ENCODE peak calls at places on chromosomes 5 and 9, in five cellular contexts. H, Z, T, Y and W are unnamed samples. For H3K4me1, the result is how much of the 10 kb centered on the place peaks cover.

GRCh38 chr9:105399117-105399516 is 48.7 kb upstream of the FSD1L start:
- DNase-seq in T (no peak), Y (no peak), H (no peak), Z (no peak), W (no peak)

GRCh38 chr5:37005946-37006540 is 129.5 kb downstream of the NIPBL start:
- DNase-seq in T (no peak), H (peak), Z (no peak), Y (peak), W (no peak)

GRCh38 chr9:125142560-125143376 is 560 bp downstream of the SCAI start:
- DNase-seq in Z (no peak), T (peak), H (peak), Y (no peak), W (no peak)

GRCh38 chr5:154333016-154333415 is 112.8 kb upstream of the SAP30L start:
- DNase-seq in Y (no peak), T (no peak), Z (no peak), H (no peak), W (no peak)

GRCh38 chr9:76835571-76836283 is 70.2 kb downstream of the PRUNE2 start:
- DNase-seq in T (no peak), Z (no peak), Y (peak), H (no peak), W (no peak)

GRCh38 chr9:17810728-17811634 is 232.1 kb downstream of the SH3GL2 start:
- DNase-seq in T (peak), Z (no peak), H (peak), Y (peak), W (no peak)

GRCh38 chr9:130022566-130023146 is 20.3 kb downstream of the FNBP1 start:
- DNase-seq in H (no peak), Y (no peak), T (no peak), Z (no peak), W (no peak)

GRCh38 chr5:161549106-161549505 is 2.6 kb upstream of the GABRB2 start:
- DNase-seq in H (no peak), Z (no peak), T (no peak), Y (no peak), W (no peak)

GRCh38 chr5:150613991-150614650 is 26.3 kb upstream of the SYNPO start:
- DNase-seq in Z (no peak), Y (no peak), H (no peak), T (peak), W (no peak)

GRCh38 chr5:130337179-130337888 is 433.1 kb downstream of the CHSY3 start:
- DNase-seq in T (no peak), Z (no peak), H (peak), Y (peak), W (no peak)

GRCh38 chr5:2891781-2892180 is 140.3 kb upstream of the IRX2 start:
- DNase-seq in H (no peak), Y (no peak), T (no peak), Z (no peak), W (no peak)

GRCh38 chr9:137969685-137970084 is 92.1 kb downstream of the CACNA1B start:
- DNase-seq in Y (no peak), Z (no peak), T (no peak), H (no peak), W (no peak)

GRCh38 chr5:98102926-98103325 is 670.5 kb upstream of the RGMB start:
- DNase-seq in Z (no peak), H (no peak), Y (no peak), T (no peak), W (no peak)

GRCh38 chr9:128072144-128073021 is 4.4 kb downstream of the SLC25A25 start:
- DNase-seq in H (peak), Y (peak), Z (peak), T (peak), W (no peak)

GRCh38 chr9:122897969-122898368 is 7.2 kb downstream of the RC3H2 start:
- DNase-seq in Z (no peak), T (no peak), H (no peak), Y (no peak), W (no peak)

GRCh38 chr5:6950872-6951271 is 237.6 kb downstream of the TENT4A start:
- DNase-seq in Z (no peak), Y (no peak), H (no peak), T (no peak), W (no peak)

GRCh38 chr5:103340717-103341397 is 82.3 kb downstream of the MACIR start:
- DNase-seq in Y (no peak), Z (no peak), H (peak), T (no peak), W (no peak)

GRCh38 chr9:33393581-33393980 is 8.8 kb downstream of the AQP7 start:
- DNase-seq in T (no peak), Y (no peak), Z (no peak), H (no peak), W (peak)

GRCh38 chr5:158174918-158175663 is 316.1 kb upstream of the CLINT1 start:
- DNase-seq in Y (peak), Z (no peak), H (peak), T (peak), W (peak)

GRCh38 chr5:10859393-10860195 is 98.6 kb upstream of the DAP start:
- DNase-seq in Z (no peak), T (no peak), Y (no peak), H (no peak), W (no peak)

GRCh38 chr9:126398403-126399058 is 71.9 kb downstream of the MVB12B start:
- DNase-seq in T (peak), H (peak), Y (peak), Z (peak), W (peak)

GRCh38 chr5:67264056-67264455 is 67.5 kb upstream of the CD180 start:
- DNase-seq in T (no peak), Y (no peak), H (no peak), Z (no peak), W (no peak)

GRCh38 chr9:25678846-25679360 is 659 bp upstream of the TUSC1 start:
- DNase-seq in Z (no peak), Y (no peak), H (peak), T (no peak), W (no peak)

GRCh38 chr9:93828331-93829097 is 126.6 kb downstream of the BARX1 start:
- DNase-seq in Y (no peak), T (peak), H (no peak), Z (no peak), W (no peak)

GRCh38 chr5:172364773-172365172 is 81.2 kb upstream of the UBTD2 start:
- DNase-seq in Y (no peak), H (no peak), Z (no peak), T (no peak), W (no peak)

GRCh38 chr5:159785639-159786038 is 130.6 kb upstream of the ADRA1B start:
- DNase-seq in Z (no peak), H (no peak), Y (no peak), T (no peak), W (no peak)

GRCh38 chr9:90706230-90706629 is 63.6 kb upstream of the DIRAS2 start:
- DNase-seq in Z (no peak), Y (no peak), H (no peak), T (no peak), W (no peak)

GRCh38 chr9:120863833-120864232 is 13.2 kb downstream of the PHF19 start:
- DNase-seq in H (no peak), Y (no peak), Z (no peak), T (no peak), W (no peak)

GRCh38 chr5:170963521-170963920 is 101.7 kb downstream of the RANBP17 start:
- DNase-seq in H (no peak), T (no peak), Y (no peak), Z (no peak), W (no peak)

GRCh38 chr5:132385321-132386105 is 16.0 kb downstream of the SLC22A5 start:
- DNase-seq in T (peak), Y (peak), H (peak), Z (peak), W (no peak)

GRCh38 chr5:43425965-43426364 is 13.8 kb upstream of the CCL28 start:
- DNase-seq in Y (peak), T (no peak), H (no peak), Z (no peak), W (no peak)

GRCh38 chr5:180090769-180091546 is 19.4 kb upstream of the RNF130 start:
- DNase-seq in T (peak), Z (no peak), Y (peak), H (peak), W (no peak)

GRCh38 chr9:131627846-131628820 is 82.8 kb downstream of the PRRT1B start:
- DNase-seq in Y (peak), T (peak), Z (peak), H (no peak), W (peak)
- H3K27ac ChIP-seq in Y (no peak), T (peak), Z (peak), H (no peak), W (peak)

GRCh38 chr5:163508753-163509152 is 3.3 kb downstream of the MAT2B start:
- DNase-seq in H (no peak), T (no peak), Y (no peak), Z (no peak), W (no peak)
- H3K4me3 ChIP-seq in H (peak), T (no peak), Y (peak), Z (peak), W (peak)

DNA sequence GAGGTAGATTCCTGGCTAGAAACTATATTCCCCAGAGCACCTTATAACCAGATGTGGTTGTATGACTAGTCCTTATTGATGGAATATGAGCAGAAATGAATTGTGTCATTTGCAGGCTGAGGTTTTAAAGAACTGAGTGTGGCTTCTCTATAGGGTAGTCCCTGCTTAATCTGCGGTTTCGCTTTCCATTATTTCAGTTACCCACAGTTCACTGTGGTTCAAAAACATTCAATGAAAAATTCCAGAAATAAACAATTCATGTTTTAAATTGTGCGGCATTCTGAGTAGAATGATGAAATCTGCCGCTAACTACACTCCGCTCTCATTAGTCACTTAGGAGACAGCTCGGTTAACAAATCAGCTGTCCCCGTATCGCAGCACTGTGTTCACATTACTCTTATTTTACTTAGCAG is 65.1 kb downstream of the ANKRD55 start:
- DNase-seq in Z (no peak), H (no peak), Y (peak), T (no peak), W (no peak)
- H3K4me1 ChIP-seq in Z (under half), H (half or more), Y (under half), T (under half), W (under half)

DNA sequence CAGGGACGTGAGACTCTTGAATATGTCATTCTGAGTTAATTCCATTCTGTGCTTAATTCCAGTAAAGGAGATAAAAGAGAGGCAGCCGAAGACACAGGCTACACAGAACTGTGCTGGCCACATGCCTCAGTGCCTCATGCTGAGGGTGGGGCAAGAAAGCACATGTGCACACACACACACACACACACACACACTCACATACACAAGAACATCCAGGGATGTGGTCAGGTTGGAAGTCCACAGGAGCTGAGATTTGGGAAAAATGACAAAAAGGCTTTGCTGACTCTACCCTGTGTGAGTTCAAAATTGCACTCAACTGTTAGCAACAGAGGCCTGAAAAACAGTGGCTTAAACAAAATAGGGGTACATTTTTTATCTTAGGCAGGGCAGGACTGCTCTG is 40.5 kb downstream of the ALG2 start:
- DNase-seq in H (no peak), Y (no peak), Z (no peak), T (no peak), W (no peak)
- H3K27ac ChIP-seq in H (no peak), Y (no peak), Z (no peak), T (no peak), W (no peak)

GRCh38 chr5:115988002-115988401 is 25.7 kb downstream of the LVRN start:
- DNase-seq in H (no peak), Y (no peak), T (no peak), Z (no peak), W (no peak)
- H3K4me3 ChIP-seq in H (no peak), Y (no peak), T (no peak), Z (no peak), W (no peak)

DNA sequence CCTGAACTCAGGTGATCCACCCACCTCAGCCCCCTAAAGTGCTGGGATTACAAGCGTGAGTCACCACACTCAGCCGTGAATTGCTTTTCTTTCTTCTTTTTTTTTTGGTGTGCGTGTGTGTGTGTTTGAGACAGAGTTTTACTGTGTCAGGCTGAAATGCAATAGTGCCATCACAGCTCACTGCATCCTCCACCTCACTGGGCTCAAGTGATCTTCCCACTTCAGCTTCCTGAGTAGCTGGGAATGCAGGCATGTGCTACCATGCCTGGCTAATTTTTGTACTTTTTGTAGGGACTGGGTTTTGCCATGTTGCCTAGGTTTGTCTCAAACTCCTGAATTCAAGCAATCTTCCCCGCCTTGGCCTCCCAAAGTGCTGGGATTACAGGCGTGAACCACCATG is 113.7 kb upstream of the HAPLN1 start:
- DNase-seq in Z (no peak), Y (no peak), H (no peak), T (no peak), W (no peak)
- H3K4me1 ChIP-seq in Z (under half), Y (under half), H (under half), T (under half), W (under half)

GRCh38 chr9:13932472-13933267 is 381.3 kb downstream of the NFIB start:
- DNase-seq in Y (no peak), Z (no peak), H (no peak), T (no peak), W (no peak)
- H3K27ac ChIP-seq in Y (no peak), Z (no peak), H (no peak), T (no peak), W (no peak)

GRCh38 chr5:95284512-95285405 is at the start of gene MCTP1:
- DNase-seq in Z (no peak), T (peak), Y (no peak), H (peak), W (no peak)

GRCh38 chr5:95283761-95284511 is 958 bp downstream of the MCTP1 start:
- DNase-seq in Z (no peak), Y (no peak), H (peak), T (peak), W (no peak)

GRCh38 chr5:95281211-95281610 is 3.7 kb downstream of the MCTP1 start:
- DNase-seq in Y (no peak), H (no peak), Z (no peak), T (no peak), W (no peak)

GRCh38 chr5:95285406-95285761 is 490 bp upstream of the MCTP1 start:
- DNase-seq in H (peak), Z (no peak), Y (peak), T (no peak), W (no peak)

GRCh38 chr5:95283022-95283615 is 1.8 kb downstream of the MCTP1 start:
- DNase-seq in Y (no peak), T (no peak), Z (no peak), H (peak), W (no peak)
- H3K4me3 ChIP-seq in Y (no peak), T (peak), Z (peak), H (peak), W (peak)

DNA sequence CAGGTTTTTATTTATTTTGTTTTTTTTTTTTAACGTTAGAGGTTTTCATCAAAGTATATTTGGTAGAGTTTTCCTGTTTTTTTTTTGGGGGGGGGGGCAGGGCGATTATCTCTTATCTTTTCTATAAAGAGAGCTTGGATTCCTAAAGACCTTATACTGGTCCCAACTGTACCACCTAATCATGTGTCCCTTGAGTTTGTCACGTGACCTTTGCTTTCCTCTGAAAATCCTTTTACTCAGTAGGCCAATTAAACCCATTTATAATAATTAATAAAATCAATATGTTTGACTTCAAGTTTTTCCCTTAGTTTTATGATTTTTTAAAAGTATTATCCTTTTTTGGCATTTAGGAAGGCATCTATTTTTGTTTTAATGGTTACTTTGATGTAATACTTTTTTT is 286.4 kb downstream of the AOPEP start:
- DNase-seq in Y (no peak), Z (no peak), T (no peak), H (no peak), W (no peak)
- H3K4me1 ChIP-seq in Y (under half), Z (under half), T (under half), H (under half), W (half or more)